ENCODE peak calls at places on chromosomes 7 and 10, in five cellular contexts. R is cardiac muscle cell; P is CD8-positive, alpha-beta T cell; O is activated T-cell treated with anti-CD3 and anti-CD28 coated beads for 48 hours; T is foreskin fibroblast. V is an unnamed sample.

GRCh38 chr10:35822316-35822715 is 180.2 kb upstream of the FZD8 start:
- DNase-seq in R (peak), P (no peak), O (no peak), T (peak), V (no peak)

GRCh38 chr7:84492128-84492527 is 297.5 kb upstream of the SEMA3A start:
- DNase-seq in R (no peak), P (no peak), O (no peak), T (peak), V (no peak)

GRCh38 chr10:101803511-101803910 is 14.7 kb downstream of the OGA start:
- DNase-seq in R (no peak), P (no peak), O (no peak), T (peak), V (no peak)

GRCh38 chr10:70736470-70736982 is 48.7 kb downstream of the TBATA start:
- DNase-seq in R (no peak), P (no peak), O (no peak), T (no peak), V (no peak)

GRCh38 chr10:37379991-37380390 is 254.6 kb downstream of the ANKRD30A start:
- DNase-seq in R (no peak), P (no peak), O (no peak), T (no peak), V (no peak)

GRCh38 chr10:129713659-129714265 is 246.7 kb downstream of the MGMT start:
- DNase-seq in R (no peak), P (no peak), O (no peak), T (no peak), V (no peak)

GRCh38 chr7:135486258-135486657 is 23.6 kb downstream of the CNOT4 start:
- DNase-seq in R (no peak), P (no peak), O (no peak), T (peak), V (no peak)

GRCh38 chr7:99407849-99408346 is 499 bp downstream of the PDAP1 start:
- DNase-seq in R (peak), P (peak), O (peak), T (peak), V (no peak)

GRCh38 chr10:79940431-79940830 is 8.5 kb downstream of the SFTPD start:
- DNase-seq in R (no peak), P (no peak), O (no peak), T (no peak), V (no peak)

GRCh38 chr10:61821153-61821552 is 80.3 kb upstream of the ARID5B start:
- DNase-seq in R (no peak), P (no peak), O (no peak), T (no peak), V (no peak)

GRCh38 chr7:81402227-81402626 is 367.6 kb downstream of the HGF start:
- DNase-seq in R (no peak), P (no peak), O (no peak), T (no peak), V (no peak)

GRCh38 chr10:24249829-24250415 is 41.0 kb downstream of the KIAA1217 start:
- DNase-seq in R (no peak), P (no peak), O (no peak), T (no peak), V (no peak)

GRCh38 chr10:107614939-107615665 is 450.6 kb upstream of the SORCS1 start:
- DNase-seq in R (no peak), P (no peak), O (no peak), T (peak), V (no peak)

GRCh38 chr7:16606704-16607103 is 38.9 kb downstream of the ANKMY2 start:
- DNase-seq in R (no peak), P (no peak), O (no peak), T (no peak), V (no peak)

GRCh38 chr10:132350391-132350790 is 18.4 kb downstream of the LRRC27 start:
- DNase-seq in R (no peak), P (no peak), O (no peak), T (no peak), V (no peak)

GRCh38 chr10:44300666-44301649 is 83.9 kb downstream of the CXCL12 start:
- DNase-seq in R (no peak), P (no peak), O (peak), T (peak), V (no peak)

GRCh38 chr10:17200885-17201164 is 647 bp downstream of the TRDMT1 start:
- DNase-seq in R (peak), P (peak), O (peak), T (peak), V (no peak)

GRCh38 chr10:86651631-86652331 is 2.6 kb upstream of the OPN4 start:
- DNase-seq in R (no peak), P (no peak), O (no peak), T (no peak), V (no peak)

GRCh38 chr7:47313564-47313963 is 268.3 kb downstream of the TNS3 start:
- DNase-seq in R (no peak), P (no peak), O (no peak), T (no peak), V (no peak)

GRCh38 chr10:80453392-80453714 is 757 bp upstream of the TSPAN14 start:
- DNase-seq in R (no peak), P (peak), O (no peak), T (no peak), V (no peak)

GRCh38 chr10:110634527-110635209 is 9.5 kb upstream of the RBM20 start:
- DNase-seq in R (no peak), P (no peak), O (no peak), T (no peak), V (no peak)

GRCh38 chr7:146090023-146090645 is 26.5 kb upstream of the CNTNAP2 start:
- DNase-seq in R (peak), P (no peak), O (no peak), T (no peak), V (no peak)

GRCh38 chr7:6271694-6272371 is 591 bp downstream of the CYTH3 start:
- DNase-seq in R (peak), P (peak), O (no peak), T (peak), V (no peak)

GRCh38 chr7:20359397-20359963 is 28.8 kb downstream of the ITGB8 start:
- DNase-seq in R (no peak), P (no peak), O (no peak), T (no peak), V (no peak)

GRCh38 chr10:30433286-30433778 is 652 bp upstream of the MAP3K8 start:
- DNase-seq in R (peak), P (peak), O (peak), T (peak), V (no peak)

GRCh38 chr10:68192113-68192512 is 39.8 kb downstream of the ATOH7 start:
- DNase-seq in R (no peak), P (no peak), O (no peak), T (peak), V (no peak)

GRCh38 chr10:103761075-103761920 is 94.1 kb downstream of the SH3PXD2A start:
- DNase-seq in R (no peak), P (no peak), O (no peak), T (no peak), V (no peak)

GRCh38 chr7:21357146-21358097 is 70.5 kb upstream of the SP4 start:
- DNase-seq in R (no peak), P (no peak), O (no peak), T (no peak), V (no peak)

GRCh38 chr10:48231178-48231577 is 43.3 kb downstream of the FRMPD2 start:
- DNase-seq in R (no peak), P (no peak), O (no peak), T (no peak), V (no peak)

GRCh38 chr7:28065308-28065707 is 115.3 kb downstream of the JAZF1 start:
- DNase-seq in R (no peak), P (no peak), O (no peak), T (peak), V (no peak)

GRCh38 chr7:2628891-2629290 is 2.9 kb upstream of the TTYH3 start:
- DNase-seq in R (no peak), P (no peak), O (no peak), T (no peak), V (no peak)

V was measured in GDM1.